ENCODE peak calls at places on chromosomes 5 and 9, in five cellular contexts. O is SK-N-SH, X is HepG2, L is HCT116, U is GM23338. K is an unnamed sample. For H4K20me1, the result is how much of the 10 kb centered on the place peaks cover.

GRCh38 chr9:86766912-86767311 is 180.4 kb downstream of the GAS1 start:
- DNase-seq in X (peak), O (no peak), U (no peak), L (peak), K (no peak)

GRCh38 chr9:87350915-87351314 is 146.8 kb upstream of the DAPK1 start:
- DNase-seq in X (no peak), O (no peak), L (no peak), U (no peak), K (no peak)

GRCh38 chr5:172664018-172664417 is 23.0 kb downstream of the NEURL1B start:
- DNase-seq in O (no peak), X (no peak), U (peak), L (no peak), K (no peak)

GRCh38 chr5:150641006-150641570 is 628 bp downstream of the SYNPO start:
- DNase-seq in L (no peak), U (no peak), X (peak), O (no peak), K (peak)

GRCh38 chr9:133587051-133587450 is 22.1 kb downstream of the FAM163B start:
- DNase-seq in O (no peak), X (no peak), U (no peak), L (no peak), K (no peak)

GRCh38 chr5:126188804-126189203 is 234.4 kb upstream of the GRAMD2B start:
- DNase-seq in L (no peak), O (no peak), U (no peak), X (no peak), K (no peak)

GRCh38 chr5:139650031-139650688 is 2.0 kb downstream of the CXXC5 start:
- DNase-seq in X (no peak), U (peak), L (no peak), O (no peak), K (no peak)

GRCh38 chr5:154701181-154701580 is 54.0 kb upstream of the LARP1 start:
- DNase-seq in U (no peak), X (peak), O (no peak), L (no peak), K (no peak)

GRCh38 chr5:37837101-37838032 is 2.5 kb downstream of the GDNF start:
- DNase-seq in U (peak), X (no peak), L (peak), O (peak), K (peak)

GRCh38 chr9:69104830-69105527 is 69.1 kb upstream of the TJP2 start:
- DNase-seq in O (no peak), X (peak), U (peak), L (peak), K (no peak)

GRCh38 chr5:72859127-72859526 is 42.7 kb downstream of the TNPO1 start:
- DNase-seq in U (no peak), L (no peak), X (no peak), O (no peak), K (no peak)

GRCh38 chr5:157718529-157718928 is 12.7 kb upstream of the THG1L start:
- DNase-seq in U (peak), O (peak), L (peak), X (peak), K (peak)

GRCh38 chr5:94618029-94618492 is 343 bp downstream of the KIAA0825 start:
- DNase-seq in U (peak), X (peak), O (peak), L (peak), K (peak)

GRCh38 chr9:38068866-38069628 is at the start of gene SHB:
- DNase-seq in O (peak), U (peak), X (peak), L (no peak), K (peak)

GRCh38 chr5:172602712-172603289 is 38.3 kb upstream of the NEURL1B start:
- DNase-seq in L (no peak), U (no peak), O (no peak), X (no peak), K (no peak)

GRCh38 chr9:97176206-97176605 is 131.3 kb upstream of the CCDC180 start:
- DNase-seq in L (no peak), X (no peak), U (no peak), O (peak), K (no peak)

GRCh38 chr9:88478236-88478635 is 56.7 kb upstream of the NXNL2 start:
- DNase-seq in X (no peak), U (no peak), L (no peak), O (no peak), K (no peak)

GRCh38 chr5:171965740-171966139 is 40.7 kb downstream of the FBXW11 start:
- DNase-seq in U (no peak), L (no peak), O (no peak), X (no peak), K (peak)

GRCh38 chr5:1670342-1670741 is 129.3 kb downstream of the MRPL36 start:
- DNase-seq in X (no peak), L (no peak), O (no peak), U (no peak), K (no peak)

GRCh38 chr5:172827843-172828242 is 6.2 kb upstream of the ERGIC1 start:
- DNase-seq in X (no peak), U (peak), L (no peak), O (no peak), K (no peak)

GRCh38 chr5:35990941-35991592 is at the start of gene UGT3A1:
- DNase-seq in U (peak), L (no peak), O (no peak), X (no peak), K (no peak)

GRCh38 chr9:70218767-70219166 is 40.0 kb upstream of the SMC5 start:
- DNase-seq in L (no peak), X (no peak), O (no peak), U (no peak), K (no peak)

GRCh38 chr5:39177629-39177959 is 41.8 kb downstream of the FYB1 start:
- DNase-seq in X (no peak), L (no peak), O (no peak), U (no peak), K (no peak)

GRCh38 chr9:95370064-95370463 is 52.6 kb upstream of the FANCC start:
- DNase-seq in X (no peak), U (no peak), O (no peak), L (no peak), K (no peak)

GRCh38 chr5:102715405-102715804 is 39.7 kb upstream of the PAM start:
- DNase-seq in L (peak), O (no peak), U (no peak), X (no peak), K (peak)

GRCh38 chr5:114101153-114101552 is 260.7 kb upstream of the KCNN2 start:
- DNase-seq in U (peak), X (peak), O (peak), L (peak), K (peak)

GRCh38 chr5:150214289-150214688 is 24.4 kb downstream of the SLC6A7 start:
- DNase-seq in L (no peak), O (no peak), U (peak), X (no peak), K (no peak)

GRCh38 chr9:14098102-14098501 is 215.8 kb downstream of the NFIB start:
- DNase-seq in L (no peak), X (no peak), O (no peak), U (no peak), K (peak)

GRCh38 chr5:54362434-54362833 is 52.1 kb upstream of the ARL15 start:
- DNase-seq in X (no peak), U (no peak), O (no peak), L (no peak), K (peak)

GRCh38 chr9:115633099-115633498 is 515.1 kb upstream of the TNC start:
- DNase-seq in O (no peak), L (no peak), X (no peak), U (no peak), K (no peak)

GRCh38 chr5:107085572-107085971 is 585.2 kb downstream of the EFNA5 start:
- DNase-seq in L (no peak), O (no peak), U (no peak), X (no peak), K (no peak)

GRCh38 chr9:8857330-8858249 is 1058.0 kb upstream of the DMAC1 start:
- DNase-seq in X (no peak), O (peak), U (peak), L (no peak), K (peak)

GRCh38 chr5:36414869-36415282 is 113.2 kb upstream of the RANBP3L start:
- DNase-seq in O (peak), X (peak), L (peak), U (peak), K (peak)

GRCh38 chr5:135013445-135013844 is 20.6 kb downstream of the PITX1 start:
- DNase-seq in X (no peak), U (no peak), L (no peak), O (no peak), K (no peak)

GRCh38 chr9:116155700-116156045 is 2.1 kb downstream of the PAPPA start:
- DNase-seq in X (no peak), O (peak), U (peak), L (no peak), K (peak)

GRCh38 chr9:1042466-1042865 is 7.7 kb upstream of the DMRT2 start:
- DNase-seq in X (no peak), L (no peak), O (peak), U (peak), K (no peak)

DNA sequence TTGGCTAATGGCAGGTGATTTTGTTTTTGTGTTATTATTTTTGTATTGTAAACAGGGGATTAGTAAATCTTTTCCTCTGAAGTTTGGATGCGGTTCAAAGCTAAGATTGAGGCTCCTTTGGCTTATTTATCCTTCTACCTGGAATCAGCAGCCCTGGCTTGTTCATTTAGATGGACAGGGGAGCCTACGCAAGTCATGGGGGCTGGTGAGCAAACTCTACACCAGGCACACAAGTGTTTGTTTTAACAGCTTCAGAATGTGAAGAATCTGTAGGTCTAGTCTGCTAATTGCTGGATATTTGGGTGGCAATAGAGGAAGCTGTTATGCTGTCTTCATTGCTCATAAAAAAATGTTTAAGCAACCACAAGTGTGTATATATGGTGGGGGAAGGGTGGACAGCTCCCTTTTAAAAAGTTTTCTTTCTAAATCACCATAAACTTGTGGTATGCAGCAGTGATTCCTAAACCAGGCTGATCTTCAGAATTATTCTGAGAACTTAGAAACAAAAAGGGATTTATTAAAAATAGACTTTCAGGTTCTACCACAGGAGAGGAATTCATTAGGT is 20.7 kb downstream of the ZNF462 start:
- DNase-seq in U (no peak), X (no peak), O (no peak), L (no peak), K (no peak)
- H4K20me1 ChIP-seq in U (under half), X (under half), O (under half), L (under half), K (under half)

DNA sequence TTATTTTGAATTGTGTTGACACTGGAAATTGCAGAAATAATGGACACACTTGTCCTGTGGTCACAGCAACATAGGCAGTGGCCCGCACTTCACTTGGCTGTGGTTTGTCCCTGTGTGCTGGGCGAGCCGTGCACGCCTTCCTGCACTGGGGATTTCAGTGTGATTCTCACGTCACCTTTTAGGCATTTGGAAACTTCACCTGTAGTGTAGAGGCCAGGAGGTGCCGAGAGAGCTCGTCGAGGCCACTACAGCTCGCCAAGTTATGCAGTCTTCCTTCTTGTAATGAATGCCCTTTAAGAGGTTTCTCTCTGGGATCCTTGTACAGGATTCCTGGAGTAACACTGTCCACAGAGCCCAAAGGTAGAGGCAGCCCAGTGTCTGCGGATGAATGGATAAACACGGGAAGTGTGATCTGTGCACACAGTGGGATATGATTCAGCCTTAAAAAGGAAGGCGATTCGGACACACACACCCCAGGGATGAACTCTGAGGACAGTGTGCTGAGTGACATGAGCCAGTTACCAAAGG is 14.7 kb downstream of the TRAF2 start:
- DNase-seq in X (no peak), U (no peak), L (no peak), O (no peak), K (no peak)
- TF ChIP-seq POLR2AphosphoS5 in X (no peak), U (no peak), L (no peak), O (no peak), K (no peak)

GRCh38 chr9:100307061-100307460 is 45.7 kb downstream of the TEX10 start:
- DNase-seq in X (no peak), O (no peak), L (no peak), U (no peak), K (no peak)

GRCh38 chr9:100303812-100304211 is 48.9 kb downstream of the TEX10 start:
- DNase-seq in L (no peak), O (no peak), X (no peak), U (no peak), K (peak)

GRCh38 chr9:100306283-100306682 is 46.5 kb downstream of the TEX10 start:
- DNase-seq in X (no peak), L (no peak), U (no peak), O (no peak), K (no peak)

GRCh38 chr9:100309992-100310391 is 42.8 kb downstream of the TEX10 start:
- DNase-seq in O (no peak), L (no peak), X (no peak), U (no peak), K (no peak)

DNA sequence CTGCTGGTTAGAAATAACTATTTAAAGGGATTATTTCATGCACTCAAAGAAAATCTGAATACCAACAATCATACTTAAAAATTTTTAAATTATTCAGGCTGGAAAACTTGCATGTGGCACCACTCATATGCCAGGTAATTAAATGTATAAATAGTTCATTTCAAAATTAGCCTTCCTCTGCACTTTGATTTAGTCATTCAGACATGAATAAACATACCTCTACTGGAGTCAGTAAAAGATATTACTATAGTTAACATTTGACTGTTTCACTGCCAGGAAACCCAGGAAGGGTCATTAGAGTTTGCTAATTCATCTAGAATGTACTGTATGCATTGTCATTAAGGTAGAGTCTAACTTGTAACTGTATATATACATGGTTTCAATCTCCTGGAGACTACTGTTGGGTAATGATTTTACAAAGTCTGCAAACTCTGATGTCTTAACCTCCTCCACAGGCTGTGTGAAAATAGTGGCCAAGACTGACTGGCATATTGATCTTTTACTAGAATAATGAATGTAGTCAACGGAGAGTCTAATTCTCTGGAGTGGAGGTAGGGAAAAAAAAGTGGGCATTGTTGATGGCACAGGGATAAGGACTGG is 43.7 kb downstream of the TEX10 start:
- DNase-seq in X (no peak), O (no peak), L (no peak), U (no peak), K (no peak)
- H4K20me1 ChIP-seq in X (under half), O (under half), L (under half), U (under half), K (under half)

GRCh38 chr9:124126571-124127289 is 115.2 kb downstream of the LHX2 start:
- DNase-seq in O (peak), L (peak), U (peak), X (peak), K (peak)
- TF ChIP-seq POLR2AphosphoS5 in O (no peak), L (no peak), U (no peak), X (no peak), K (no peak)

DNA sequence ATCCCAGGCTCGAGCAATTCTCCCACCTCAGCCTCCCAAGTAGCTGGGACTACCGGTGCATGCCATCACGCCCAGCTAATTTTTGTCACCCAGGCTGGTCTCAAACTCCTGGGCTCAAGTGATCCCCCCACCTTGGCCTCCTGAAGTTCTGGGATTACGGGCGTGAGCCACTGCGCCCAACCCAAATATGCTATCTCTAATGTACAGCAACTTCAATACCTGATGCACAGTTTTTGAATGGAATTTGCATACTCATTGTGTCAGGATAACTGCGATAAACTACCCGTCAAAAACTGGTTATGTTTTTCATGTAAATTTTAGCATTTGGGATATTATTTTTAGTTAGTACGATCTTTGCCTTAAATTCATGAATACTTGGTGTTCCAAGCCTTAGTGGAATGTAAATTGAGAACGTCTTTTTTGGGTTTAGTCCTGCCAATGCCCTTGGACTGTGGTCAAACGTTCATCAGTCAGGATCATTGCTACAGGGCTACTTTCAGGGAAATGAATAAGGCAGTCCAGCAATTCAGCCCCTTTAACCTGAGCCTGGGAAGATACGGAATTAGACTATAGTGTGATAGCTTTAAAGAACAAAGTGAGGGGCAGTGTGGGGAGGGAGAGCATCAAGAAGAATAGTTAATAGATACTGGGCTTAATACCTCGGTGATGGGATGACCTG is 4.5 kb downstream of the UGCG start:
- DNase-seq in U (no peak), L (no peak), O (no peak), X (no peak), K (no peak)
- H4K20me1 ChIP-seq in U (half or more), L (under half), O (half or more), X (under half), K (under half)

GRCh38 chr5:81893961-81894360 is 77.9 kb upstream of the ATG10 start:
- DNase-seq in X (no peak), U (no peak), L (no peak), O (no peak), K (no peak)

GRCh38 chr5:81898403-81898802 is 73.4 kb upstream of the ATG10 start:
- DNase-seq in O (no peak), L (no peak), X (no peak), U (no peak), K (no peak)

GRCh38 chr5:81895312-81895711 is 76.5 kb upstream of the ATG10 start:
- DNase-seq in L (no peak), O (no peak), U (no peak), X (no peak), K (no peak)

GRCh38 chr5:81899123-81899522 is 72.7 kb upstream of the ATG10 start:
- DNase-seq in O (no peak), U (no peak), X (no peak), L (no peak), K (no peak)

GRCh38 chr5:81896764-81897163 is 75.1 kb upstream of the ATG10 start:
- DNase-seq in X (no peak), U (no peak), O (no peak), L (no peak), K (no peak)
- TF ChIP-seq POLR2AphosphoS5 in X (no peak), U (no peak), O (no peak), L (no peak), K (no peak)